ENCODE peak calls at places on chromosome 16, in six cellular contexts. U is lower lobe of right lung; B is COR-L47; N is NCI-H2029; P is stimulated activated CD8-positive, alpha-beta memory T cell treated with anti-CD3 and anti-CD28 coated beads, Interleukin-2, amount 100 ng/mL, for 1 hour; S is cardiac muscle cell. O is an unnamed sample.

GRCh38 chr16:50530277-50531236 is 17.6 kb upstream of the NKD1 start:
- DNase-seq in S (no peak), B (no peak), N (peak), U (peak), P (no peak), O (no peak)

GRCh38 chr16:69049146-69049545 is 56.3 kb upstream of the HAS3 start:
- DNase-seq in B (no peak), S (no peak), N (no peak), U (no peak), P (no peak), O (no peak)

GRCh38 chr16:58862334-58863024 is 128.4 kb upstream of the GOT2 start:
- DNase-seq in U (no peak), N (no peak), P (no peak), B (peak), S (no peak), O (no peak)

GRCh38 chr16:1912215-1912543 is 6.0 kb downstream of the HS3ST6 start:
- DNase-seq in P (no peak), N (no peak), S (no peak), U (no peak), B (no peak), O (no peak)

GRCh38 chr16:65315004-65315398 is 193.1 kb upstream of the CDH11 start:
- DNase-seq in P (no peak), S (no peak), N (no peak), B (no peak), U (no peak), O (no peak)

GRCh38 chr16:57838161-57838560 is 35.9 kb upstream of the KIFC3 start:
- DNase-seq in S (no peak), B (no peak), U (no peak), P (no peak), N (no peak), O (no peak)

GRCh38 chr16:88815901-88816589 is 4.3 kb upstream of the APRT start:
- DNase-seq in U (no peak), N (peak), P (no peak), B (peak), S (peak), O (no peak)

GRCh38 chr16:8588703-8589292 is 1.5 kb downstream of the TMEM114 start:
- DNase-seq in S (no peak), P (no peak), U (no peak), B (no peak), N (no peak), O (no peak)

GRCh38 chr16:24088767-24089166 is 167.4 kb upstream of the CACNG3 start:
- DNase-seq in S (no peak), N (no peak), U (no peak), P (no peak), B (no peak), O (no peak)

GRCh38 chr16:8874388-8874787 is 5.6 kb upstream of the CARHSP1 start:
- DNase-seq in B (no peak), N (no peak), U (no peak), S (no peak), P (no peak), O (no peak)

GRCh38 chr16:4032768-4033167 is 83.5 kb downstream of the ADCY9 start:
- DNase-seq in B (no peak), U (peak), P (no peak), N (no peak), S (no peak), O (no peak)

GRCh38 chr16:67311607-67312449 is 14.7 kb downstream of the KCTD19 start:
- DNase-seq in S (no peak), B (no peak), U (no peak), N (peak), P (peak), O (peak)

GRCh38 chr16:50771366-50771765 is 29.5 kb downstream of the CYLD start:
- DNase-seq in N (no peak), U (no peak), P (no peak), S (no peak), B (no peak), O (no peak)

GRCh38 chr16:21186326-21186691 is 25.1 kb downstream of the ZP2 start:
- DNase-seq in P (no peak), U (no peak), B (no peak), N (no peak), S (no peak), O (no peak)

GRCh38 chr16:89707695-89708094 is 6.2 kb upstream of the SPATA2L start:
- DNase-seq in U (no peak), N (no peak), S (no peak), P (no peak), B (no peak), O (no peak)

GRCh38 chr16:11256657-11257130 is 690 bp upstream of the SOCS1 start:
- DNase-seq in U (peak), N (no peak), S (peak), P (no peak), B (no peak), O (peak)

GRCh38 chr16:17104654-17105053 is 366.1 kb downstream of the XYLT1 start:
- DNase-seq in U (no peak), S (no peak), P (no peak), B (no peak), N (no peak), O (peak)

GRCh38 chr16:21156767-21157467 is 1.6 kb upstream of the LDAF1 start:
- DNase-seq in S (peak), U (no peak), P (no peak), B (peak), N (peak), O (peak)

GRCh38 chr16:11429823-11430222 is 84.6 kb downstream of the RMI2 start:
- DNase-seq in U (no peak), S (no peak), N (no peak), P (no peak), B (no peak), O (no peak)